ENCODE peak calls at places on chromosomes 12 and 14, in ten cellular contexts. One of them, this sample, is unnamed.

GRCh38 chr12:107405436-107405835 is 280.2 kb upstream of the PWP1 start:
- DNase-seq in uterus: no peak
- DNase-seq in ovary: no peak
- DNase-seq in stomach: no peak
- DNase-seq in spleen: no peak
- DNase-seq in esophagus squamous epithelium: no peak
- DNase-seq in gastrocnemius medialis: no peak
- DNase-seq in A549: no peak
- DNase-seq in suprapubic skin: no peak
- DNase-seq in sigmoid colon: no peak
- DNase-seq in this sample: no peak

GRCh38 chr12:95083471-95083870 is 10.1 kb upstream of the NR2C1 start:
- DNase-seq in uterus: no peak
- DNase-seq in ovary: no peak
- DNase-seq in stomach: no peak
- DNase-seq in spleen: no peak
- DNase-seq in esophagus squamous epithelium: no peak
- DNase-seq in gastrocnemius medialis: no peak
- DNase-seq in A549: no peak
- DNase-seq in suprapubic skin: no peak
- DNase-seq in sigmoid colon: no peak
- DNase-seq in this sample: no peak

GRCh38 chr12:126944684-126945083 is 1322.3 kb upstream of the TMEM132C start:
- DNase-seq in uterus: no peak
- DNase-seq in ovary: no peak
- DNase-seq in stomach: no peak
- DNase-seq in spleen: no peak
- DNase-seq in esophagus squamous epithelium: no peak
- DNase-seq in gastrocnemius medialis: no peak
- DNase-seq in A549: no peak
- DNase-seq in suprapubic skin: no peak
- DNase-seq in sigmoid colon: no peak
- DNase-seq in this sample: no peak

GRCh38 chr12:93016752-93017350 is 87.8 kb upstream of the EEA1 start:
- DNase-seq in uterus: no peak
- DNase-seq in ovary: no peak
- DNase-seq in stomach: no peak
- DNase-seq in spleen: no peak
- DNase-seq in esophagus squamous epithelium: no peak
- DNase-seq in gastrocnemius medialis: no peak
- DNase-seq in A549: no peak
- DNase-seq in suprapubic skin: no peak
- DNase-seq in sigmoid colon: no peak
- DNase-seq in this sample: no peak

GRCh38 chr12:131908082-131908715 is 13.8 kb downstream of the ULK1 start:
- DNase-seq in uterus: no peak
- DNase-seq in ovary: no peak
- DNase-seq in stomach: no peak
- DNase-seq in spleen: peak; percentile 71
- DNase-seq in esophagus squamous epithelium: no peak
- DNase-seq in gastrocnemius medialis: no peak
- DNase-seq in A549: no peak
- DNase-seq in suprapubic skin: no peak
- DNase-seq in sigmoid colon: peak; percentile 63
- DNase-seq in this sample: no peak

GRCh38 chr14:99627100-99627499 is 17.8 kb upstream of the HHIPL1 start:
- DNase-seq in uterus: no peak
- DNase-seq in ovary: no peak
- DNase-seq in stomach: no peak
- DNase-seq in spleen: no peak
- DNase-seq in esophagus squamous epithelium: no peak
- DNase-seq in gastrocnemius medialis: no peak
- DNase-seq in A549: no peak
- DNase-seq in suprapubic skin: no peak
- DNase-seq in sigmoid colon: no peak
- DNase-seq in this sample: no peak

GRCh38 chr12:109389146-109389545 is 41.4 kb downstream of the MYO1H start:
- DNase-seq in uterus: no peak
- DNase-seq in ovary: no peak
- DNase-seq in stomach: no peak
- DNase-seq in spleen: no peak
- DNase-seq in esophagus squamous epithelium: no peak
- DNase-seq in gastrocnemius medialis: no peak
- DNase-seq in A549: peak; percentile 60
- DNase-seq in suprapubic skin: no peak
- DNase-seq in sigmoid colon: no peak
- DNase-seq in this sample: no peak

GRCh38 chr14:97692084-97692483 is 894.9 kb downstream of the VRK1 start:
- DNase-seq in uterus: no peak
- DNase-seq in ovary: no peak
- DNase-seq in stomach: no peak
- DNase-seq in spleen: no peak
- DNase-seq in esophagus squamous epithelium: no peak
- DNase-seq in gastrocnemius medialis: no peak
- DNase-seq in A549: no peak
- DNase-seq in suprapubic skin: no peak
- DNase-seq in sigmoid colon: no peak
- DNase-seq in this sample: no peak

GRCh38 chr14:86087377-86087776 is 557.4 kb downstream of the FLRT2 start:
- DNase-seq in uterus: no peak
- DNase-seq in ovary: no peak
- DNase-seq in stomach: no peak
- DNase-seq in spleen: no peak
- DNase-seq in esophagus squamous epithelium: no peak
- DNase-seq in gastrocnemius medialis: no peak
- DNase-seq in A549: no peak
- DNase-seq in suprapubic skin: no peak
- DNase-seq in sigmoid colon: no peak
- DNase-seq in this sample: no peak

GRCh38 chr12:57095440-57095839 is 6.5 kb downstream of the NAB2 start:
- DNase-seq in uterus: no peak
- DNase-seq in ovary: peak; percentile 21
- DNase-seq in stomach: no peak
- DNase-seq in spleen: no peak
- DNase-seq in esophagus squamous epithelium: no peak
- DNase-seq in gastrocnemius medialis: no peak
- DNase-seq in A549: no peak
- DNase-seq in suprapubic skin: no peak
- DNase-seq in sigmoid colon: no peak
- DNase-seq in this sample: peak; percentile 84

GRCh38 chr12:57096748-57097553 is 8.0 kb downstream of the NAB2 start:
- DNase-seq in uterus: no peak
- DNase-seq in ovary: peak; percentile 23
- DNase-seq in stomach: no peak
- DNase-seq in spleen: no peak
- DNase-seq in esophagus squamous epithelium: no peak
- DNase-seq in gastrocnemius medialis: no peak
- DNase-seq in A549: no peak
- DNase-seq in suprapubic skin: no peak
- DNase-seq in sigmoid colon: no peak
- DNase-seq in this sample: no peak

GRCh38 chr12:57094194-57095160 is 5.6 kb downstream of the NAB2 start:
- DNase-seq in uterus: no peak
- DNase-seq in ovary: peak; percentile 51
- DNase-seq in stomach: peak; percentile 3
- DNase-seq in spleen: no peak
- DNase-seq in esophagus squamous epithelium: no peak
- DNase-seq in gastrocnemius medialis: no peak
- DNase-seq in A549: no peak
- DNase-seq in suprapubic skin: peak; percentile 60
- DNase-seq in sigmoid colon: no peak
- DNase-seq in this sample: no peak

GRCh38 chr12:57097554-57097835 is 8.6 kb downstream of the NAB2 start:
- DNase-seq in uterus: no peak
- DNase-seq in ovary: no peak
- DNase-seq in stomach: no peak
- DNase-seq in spleen: no peak
- DNase-seq in esophagus squamous epithelium: no peak
- DNase-seq in gastrocnemius medialis: no peak
- DNase-seq in A549: no peak
- DNase-seq in suprapubic skin: no peak
- DNase-seq in sigmoid colon: no peak
- DNase-seq in this sample: no peak

GRCh38 chr12:57096099-57096572 is 7.2 kb downstream of the NAB2 start:
- DNase-seq in uterus: no peak
- DNase-seq in ovary: peak; percentile 25
- DNase-seq in stomach: no peak
- DNase-seq in spleen: no peak
- DNase-seq in esophagus squamous epithelium: no peak
- DNase-seq in gastrocnemius medialis: no peak
- DNase-seq in A549: no peak
- DNase-seq in suprapubic skin: no peak
- DNase-seq in sigmoid colon: no peak
- DNase-seq in this sample: peak; percentile 86
- TF ChIP-seq POLR2A in uterus: no peak
- TF ChIP-seq POLR2A in ovary: no peak
- TF ChIP-seq POLR2A in stomach: no peak
- TF ChIP-seq POLR2A in spleen: no peak
- TF ChIP-seq POLR2A in esophagus squamous epithelium: no peak
- TF ChIP-seq POLR2A in gastrocnemius medialis: no peak
- TF ChIP-seq POLR2A in A549: no peak
- TF ChIP-seq POLR2A in suprapubic skin: no peak
- TF ChIP-seq POLR2A in sigmoid colon: no peak
- TF ChIP-seq POLR2A in this sample: no peak

GRCh38 chr12:124732275-124733075 is 131.2 kb downstream of the SCARB1 start:
- DNase-seq in uterus: no peak
- DNase-seq in ovary: no peak
- DNase-seq in stomach: no peak
- DNase-seq in spleen: no peak
- DNase-seq in esophagus squamous epithelium: no peak
- DNase-seq in gastrocnemius medialis: no peak
- DNase-seq in A549: no peak
- DNase-seq in suprapubic skin: no peak
- DNase-seq in sigmoid colon: no peak
- DNase-seq in this sample: no peak

GRCh38 chr12:124731869-124732268 is 131.8 kb downstream of the SCARB1 start:
- DNase-seq in uterus: no peak
- DNase-seq in ovary: no peak
- DNase-seq in stomach: no peak
- DNase-seq in spleen: no peak
- DNase-seq in esophagus squamous epithelium: no peak
- DNase-seq in gastrocnemius medialis: no peak
- DNase-seq in A549: no peak
- DNase-seq in suprapubic skin: no peak
- DNase-seq in sigmoid colon: no peak
- DNase-seq in this sample: no peak

GRCh38 chr12:124736115-124737039 is 127.3 kb downstream of the SCARB1 start:
- DNase-seq in uterus: no peak
- DNase-seq in ovary: no peak
- DNase-seq in stomach: no peak
- DNase-seq in spleen: no peak
- DNase-seq in esophagus squamous epithelium: no peak
- DNase-seq in gastrocnemius medialis: no peak
- DNase-seq in A549: no peak
- DNase-seq in suprapubic skin: no peak
- DNase-seq in sigmoid colon: no peak
- DNase-seq in this sample: no peak

GRCh38 chr12:124733086-124733485 is 130.6 kb downstream of the SCARB1 start:
- DNase-seq in uterus: no peak
- DNase-seq in ovary: no peak
- DNase-seq in stomach: no peak
- DNase-seq in spleen: no peak
- DNase-seq in esophagus squamous epithelium: no peak
- DNase-seq in gastrocnemius medialis: no peak
- DNase-seq in A549: no peak
- DNase-seq in suprapubic skin: no peak
- DNase-seq in sigmoid colon: no peak
- DNase-seq in this sample: no peak

GRCh38 chr12:124734224-124734788 is 129.4 kb downstream of the SCARB1 start:
- DNase-seq in uterus: no peak
- DNase-seq in ovary: no peak
- DNase-seq in stomach: no peak
- DNase-seq in spleen: no peak
- DNase-seq in esophagus squamous epithelium: no peak
- DNase-seq in gastrocnemius medialis: peak; percentile 53
- DNase-seq in A549: peak; percentile 62
- DNase-seq in suprapubic skin: no peak
- DNase-seq in sigmoid colon: no peak
- DNase-seq in this sample: no peak
- TF ChIP-seq CTCF in uterus: no peak
- TF ChIP-seq CTCF in ovary: no peak
- TF ChIP-seq CTCF in stomach: no peak
- TF ChIP-seq CTCF in spleen: no peak
- TF ChIP-seq CTCF in esophagus squamous epithelium: no peak
- TF ChIP-seq CTCF in gastrocnemius medialis: no peak
- TF ChIP-seq CTCF in A549: no peak
- TF ChIP-seq CTCF in suprapubic skin: no peak
- TF ChIP-seq CTCF in sigmoid colon: no peak
- TF ChIP-seq CTCF in this sample: no peak

GRCh38 chr14:24232121-24232644 is at the start of gene NEDD8:
- DNase-seq in uterus: peak; percentile 95
- DNase-seq in ovary: peak; percentile 92
- DNase-seq in stomach: peak; percentile 88
- DNase-seq in spleen: peak; percentile 91
- DNase-seq in esophagus squamous epithelium: peak; percentile 73
- DNase-seq in gastrocnemius medialis: peak; percentile 93
- DNase-seq in A549: peak; percentile 89
- DNase-seq in suprapubic skin: peak; percentile 98
- DNase-seq in sigmoid colon: peak; percentile 98
- DNase-seq in this sample: peak; percentile 97
- TF ChIP-seq POLR2A in uterus: no peak
- TF ChIP-seq POLR2A in ovary: peak; percentile 45
- TF ChIP-seq POLR2A in stomach: no peak
- TF ChIP-seq POLR2A in spleen: no peak
- TF ChIP-seq POLR2A in esophagus squamous epithelium: peak; percentile 63
- TF ChIP-seq POLR2A in gastrocnemius medialis: peak; percentile 54
- TF ChIP-seq POLR2A in A549: peak; percentile 73
- TF ChIP-seq POLR2A in suprapubic skin: peak; percentile 27
- TF ChIP-seq POLR2A in sigmoid colon: peak; percentile 51
- TF ChIP-seq POLR2A in this sample: no peak

GRCh38 chr12:123078531-123079123 is 72.3 kb downstream of the PITPNM2 start:
- DNase-seq in uterus: no peak
- DNase-seq in ovary: no peak
- DNase-seq in stomach: no peak
- DNase-seq in spleen: no peak
- DNase-seq in esophagus squamous epithelium: no peak
- DNase-seq in gastrocnemius medialis: no peak
- DNase-seq in A549: no peak
- DNase-seq in suprapubic skin: no peak
- DNase-seq in sigmoid colon: no peak
- DNase-seq in this sample: no peak

GRCh38 chr12:123078114-123078465 is 72.8 kb downstream of the PITPNM2 start:
- DNase-seq in uterus: no peak
- DNase-seq in ovary: no peak
- DNase-seq in stomach: no peak
- DNase-seq in spleen: no peak
- DNase-seq in esophagus squamous epithelium: no peak
- DNase-seq in gastrocnemius medialis: no peak
- DNase-seq in A549: no peak
- DNase-seq in suprapubic skin: no peak
- DNase-seq in sigmoid colon: no peak
- DNase-seq in this sample: no peak

GRCh38 chr12:123075591-123076171 is 75.2 kb downstream of the PITPNM2 start:
- DNase-seq in uterus: peak; percentile 56
- DNase-seq in ovary: peak; percentile 62
- DNase-seq in stomach: peak; percentile 46
- DNase-seq in spleen: peak; percentile 90
- DNase-seq in esophagus squamous epithelium: no peak
- DNase-seq in gastrocnemius medialis: no peak
- DNase-seq in A549: no peak
- DNase-seq in suprapubic skin: no peak
- DNase-seq in sigmoid colon: no peak
- DNase-seq in this sample: no peak

GRCh38 chr12:123076604-123077297 is 74.1 kb downstream of the PITPNM2 start:
- DNase-seq in uterus: no peak
- DNase-seq in ovary: peak; percentile 42
- DNase-seq in stomach: no peak
- DNase-seq in spleen: no peak
- DNase-seq in esophagus squamous epithelium: no peak
- DNase-seq in gastrocnemius medialis: peak; percentile 34
- DNase-seq in A549: no peak
- DNase-seq in suprapubic skin: no peak
- DNase-seq in sigmoid colon: no peak
- DNase-seq in this sample: no peak

GRCh38 chr12:123077298-123078113 is 73.4 kb downstream of the PITPNM2 start:
- DNase-seq in uterus: no peak
- DNase-seq in ovary: no peak
- DNase-seq in stomach: no peak
- DNase-seq in spleen: no peak
- DNase-seq in esophagus squamous epithelium: no peak
- DNase-seq in gastrocnemius medialis: no peak
- DNase-seq in A549: no peak
- DNase-seq in suprapubic skin: no peak
- DNase-seq in sigmoid colon: no peak
- DNase-seq in this sample: no peak
- TF ChIP-seq CTCF in uterus: no peak
- TF ChIP-seq CTCF in ovary: no peak
- TF ChIP-seq CTCF in stomach: no peak
- TF ChIP-seq CTCF in spleen: no peak
- TF ChIP-seq CTCF in esophagus squamous epithelium: no peak
- TF ChIP-seq CTCF in gastrocnemius medialis: no peak
- TF ChIP-seq CTCF in A549: no peak
- TF ChIP-seq CTCF in suprapubic skin: no peak
- TF ChIP-seq CTCF in sigmoid colon: no peak
- TF ChIP-seq CTCF in this sample: no peak